ENCODE peak calls at places on chromosomes 2 and 18, in seven cellular contexts. F is GM12865, H is dorsolateral prefrontal cortex, Z is spleen, S is A549, M is tibial nerve, U is HFFc6. A is an unnamed sample.

GRCh38 chr18:1488957-1489356 is 584.3 kb downstream of the ADCYAP1 start:
- DNase-seq in F (no peak), H (no peak), Z (no peak), S (no peak), M (no peak), U (no peak), A (no peak)

GRCh38 chr2:189658808-189659207 is 2.5 kb upstream of the ASNSD1 start:
- DNase-seq in F (no peak), H (no peak), Z (peak), S (no peak), M (no peak), U (no peak), A (no peak)

GRCh38 chr2:102619414-102620319 is at the start of gene SLC9A2:
- DNase-seq in F (peak), H (no peak), Z (no peak), S (peak), M (no peak), U (no peak), A (no peak)

GRCh38 chr2:176554107-176555048 is 285.1 kb downstream of the MTX2 start:
- DNase-seq in F (peak), H (no peak), Z (no peak), S (peak), M (peak), U (peak), A (no peak)

GRCh38 chr2:17918789-17919188 is 40.3 kb downstream of the KCNS3 start:
- DNase-seq in F (no peak), H (no peak), Z (no peak), S (no peak), M (no peak), U (no peak), A (no peak)

GRCh38 chr18:67425724-67426123 is 90.8 kb downstream of the DSEL start:
- DNase-seq in F (no peak), H (no peak), Z (no peak), S (peak), M (no peak), U (peak), A (peak)

GRCh38 chr2:46306988-46307655 is 9.9 kb downstream of the EPAS1 start:
- DNase-seq in F (no peak), H (no peak), Z (no peak), S (peak), M (no peak), U (no peak), A (no peak)

GRCh38 chr2:9806656-9807055 is 36.6 kb upstream of the TAF1B start:
- DNase-seq in F (no peak), H (no peak), Z (no peak), S (no peak), M (no peak), U (no peak), A (no peak)

GRCh38 chr2:52810460-52810859 is 957.1 kb upstream of the CHAC2 start:
- DNase-seq in F (peak), H (no peak), Z (no peak), S (peak), M (no peak), U (peak), A (no peak)

GRCh38 chr2:163467206-163467605 is 268.6 kb downstream of the FIGN start:
- DNase-seq in F (no peak), H (no peak), Z (no peak), S (no peak), M (no peak), U (no peak), A (no peak)

GRCh38 chr2:163469561-163469962 is 266.2 kb downstream of the FIGN start:
- DNase-seq in F (no peak), H (no peak), Z (no peak), S (no peak), M (no peak), U (no peak), A (no peak)

GRCh38 chr2:163475815-163476214 is 260.0 kb downstream of the FIGN start:
- DNase-seq in F (no peak), H (no peak), Z (no peak), S (no peak), M (no peak), U (no peak), A (no peak)

GRCh38 chr2:163474319-163474744 is 261.5 kb downstream of the FIGN start:
- DNase-seq in F (no peak), H (no peak), Z (no peak), S (no peak), M (no peak), U (no peak), A (no peak)

DNA sequence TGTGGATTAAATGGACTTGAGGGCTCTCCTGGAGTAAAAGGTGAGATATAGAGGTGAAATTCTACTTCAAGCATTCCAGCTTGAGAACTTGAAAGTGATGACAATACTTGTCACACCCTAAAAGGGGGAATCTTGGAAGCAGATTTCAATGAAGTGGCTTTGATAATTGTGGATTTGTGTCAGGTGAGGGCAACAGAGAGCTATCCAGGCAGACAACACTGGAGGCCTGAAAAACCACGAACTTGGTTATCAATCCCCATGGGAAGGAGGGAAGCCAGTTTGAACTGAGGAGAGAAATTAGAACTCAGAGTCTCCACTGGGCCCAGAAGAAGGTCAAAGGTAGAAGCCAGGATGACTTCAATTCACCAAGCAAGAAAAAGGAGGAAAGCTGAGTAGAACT is 263.9 kb downstream of the FIGN start:
- DNase-seq in F (no peak), H (no peak), Z (no peak), S (peak), M (no peak), U (peak), A (no peak)
- TF ChIP-seq CTCF in F (no peak), H (peak), Z (no peak), S (peak), M (no peak), U (peak), A (peak)

GRCh38 chr2:178912416-178913056 is 105.3 kb upstream of the TTN start:
- DNase-seq in F (no peak), H (no peak), Z (no peak), S (no peak), M (no peak), U (no peak), A (no peak)

GRCh38 chr2:178910005-178910404 is 102.8 kb upstream of the TTN start:
- DNase-seq in F (no peak), H (no peak), Z (no peak), S (peak), M (no peak), U (no peak), A (no peak)

GRCh38 chr2:178917555-178917954 is 110.3 kb upstream of the TTN start:
- DNase-seq in F (no peak), H (no peak), Z (no peak), S (no peak), M (no peak), U (no peak), A (no peak)

GRCh38 chr2:178915423-178915822 is 108.2 kb upstream of the TTN start:
- DNase-seq in F (no peak), H (no peak), Z (no peak), S (no peak), M (no peak), U (no peak), A (no peak)

DNA sequence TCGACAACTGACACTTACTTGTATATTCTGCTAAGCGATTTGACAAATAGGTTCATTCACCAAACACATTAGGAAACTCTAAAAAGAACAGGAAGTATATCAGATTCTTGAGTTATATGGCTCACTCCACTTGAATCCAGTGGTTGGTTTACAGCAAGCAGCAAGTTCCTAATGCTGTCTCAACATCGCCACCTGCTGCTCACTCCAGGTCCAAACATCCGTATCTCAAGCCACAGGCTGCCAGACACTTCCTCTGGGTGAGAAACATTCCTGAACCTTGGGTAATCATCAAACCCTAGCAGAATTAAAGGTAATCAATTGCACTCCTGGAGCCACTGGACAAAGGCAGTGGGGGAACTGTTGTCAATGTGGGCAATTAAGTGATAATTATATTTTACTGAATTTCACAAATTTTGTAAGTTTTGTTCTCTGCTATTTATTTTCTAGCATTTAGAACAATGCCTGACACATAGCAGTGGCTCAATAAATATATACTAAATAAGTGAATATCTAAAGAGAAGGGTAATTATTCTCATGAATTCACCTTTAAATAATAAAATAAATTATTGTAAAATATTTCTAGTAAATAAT is 107.1 kb upstream of the TTN start:
- DNase-seq in F (peak), H (peak), Z (peak), S (peak), M (peak), U (peak), A (peak)
- TF ChIP-seq CTCF in F (peak), H (peak), Z (peak), S (peak), M (peak), U (peak), A (peak)

DNA sequence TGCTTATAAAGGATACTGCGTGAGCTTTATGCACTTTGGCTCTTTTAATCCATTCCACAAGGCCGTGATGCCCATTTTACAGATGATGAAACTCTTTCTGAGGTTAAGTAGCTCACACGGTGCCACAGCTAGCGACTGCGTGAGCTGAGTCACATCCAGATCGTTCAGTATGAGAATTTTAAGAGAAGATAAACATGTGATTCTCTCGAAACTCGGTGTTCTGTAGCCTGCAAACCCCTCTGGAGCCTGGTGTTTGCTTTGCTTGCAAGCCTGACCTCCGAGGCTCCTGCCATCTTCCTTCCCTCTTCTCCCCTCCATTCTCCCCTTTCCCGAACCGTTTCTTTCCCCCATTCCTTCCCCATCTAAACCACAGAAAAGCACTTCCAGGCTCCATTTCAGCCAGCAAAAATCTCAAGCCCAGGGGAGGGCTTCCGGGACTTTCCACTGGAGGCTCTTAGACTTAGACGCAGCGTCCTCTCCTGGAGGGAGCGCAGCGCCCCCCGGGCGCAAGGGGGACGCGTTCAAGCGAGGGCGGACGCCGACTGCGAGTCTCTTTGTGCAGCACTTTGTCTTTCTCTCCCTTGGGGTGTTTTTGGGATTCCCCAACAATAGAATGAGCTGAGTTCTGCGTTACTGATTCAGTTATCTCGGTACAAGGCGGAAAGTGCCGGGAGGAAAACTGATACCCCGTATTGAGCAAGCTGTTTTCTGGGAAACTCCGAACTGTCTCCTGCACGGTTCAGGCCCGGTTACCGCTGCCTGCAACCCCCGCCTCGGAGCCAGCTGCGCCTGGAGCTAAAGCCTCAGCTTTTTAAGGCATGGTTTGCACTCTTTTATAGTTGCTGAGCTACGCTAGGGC is 38.0 kb downstream of the CYP1B1 start:
- DNase-seq in F (peak), H (peak), Z (no peak), S (no peak), M (no peak), U (no peak), A (peak)
- TF ChIP-seq CTCF in F (peak), H (peak), Z (no peak), S (no peak), M (peak), U (peak), A (peak)

GRCh38 chr2:30692829-30693265 is 114.4 kb downstream of the CAPN13 start:
- DNase-seq in F (no peak), H (no peak), Z (no peak), S (no peak), M (no peak), U (no peak), A (no peak)

GRCh38 chr2:30693821-30694281 is 113.4 kb downstream of the CAPN13 start:
- DNase-seq in F (no peak), H (no peak), Z (no peak), S (no peak), M (no peak), U (no peak), A (no peak)

GRCh38 chr2:30691091-30691947 is 115.9 kb downstream of the CAPN13 start:
- DNase-seq in F (no peak), H (no peak), Z (no peak), S (no peak), M (no peak), U (no peak), A (no peak)

GRCh38 chr2:30690126-30690561 is 117.1 kb downstream of the CAPN13 start:
- DNase-seq in F (no peak), H (no peak), Z (no peak), S (no peak), M (no peak), U (no peak), A (no peak)

DNA sequence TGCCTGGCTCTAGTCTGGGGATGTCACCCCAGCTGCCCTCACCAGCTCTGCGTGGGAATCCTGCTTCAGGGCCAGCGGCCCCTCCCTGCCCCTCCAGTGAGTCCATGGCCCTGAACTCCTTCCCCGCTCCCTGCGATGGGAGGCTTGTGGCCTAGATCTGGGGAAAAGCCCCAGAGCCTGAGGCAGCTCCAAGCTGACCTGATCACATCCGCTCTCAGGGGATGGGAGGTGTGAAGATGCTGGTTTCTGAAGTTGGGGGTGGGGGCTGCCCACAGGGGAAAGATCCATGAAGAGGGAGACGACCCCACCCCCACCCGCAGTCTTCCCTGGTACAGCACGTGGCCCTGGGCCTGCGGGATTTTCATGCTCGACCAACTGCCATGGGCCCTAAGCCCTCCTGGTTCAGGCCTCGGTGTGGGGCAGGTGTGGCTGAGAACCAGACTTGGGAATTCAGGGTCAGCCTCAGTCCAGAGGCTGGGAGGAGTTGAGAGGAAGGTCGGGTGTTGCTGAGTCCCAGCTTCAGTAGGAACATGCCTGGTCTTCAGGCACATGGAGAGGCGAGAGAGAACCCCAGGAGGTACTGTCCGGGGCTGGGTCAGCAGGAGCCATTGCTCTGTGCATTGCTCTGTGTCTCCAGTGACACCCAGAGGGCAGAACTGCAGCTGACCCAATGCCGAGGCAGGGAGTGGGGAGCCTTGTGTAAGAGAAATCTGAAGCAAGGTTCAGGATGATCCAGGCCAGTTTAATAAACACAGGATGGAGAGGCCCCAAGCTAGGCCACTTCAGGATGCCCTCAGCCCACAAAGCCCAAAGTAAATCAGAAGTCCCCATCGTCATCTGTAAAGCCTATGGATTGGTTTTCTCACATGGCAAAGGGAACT is 115.1 kb downstream of the CAPN13 start:
- DNase-seq in F (no peak), H (no peak), Z (no peak), S (peak), M (no peak), U (peak), A (no peak)
- TF ChIP-seq CTCF in F (peak), H (no peak), Z (no peak), S (peak), M (no peak), U (peak), A (peak)

GRCh38 chr2:61911510-61911909 is 6.0 kb downstream of the COMMD1 start:
- DNase-seq in F (no peak), H (no peak), Z (no peak), S (peak), M (no peak), U (no peak), A (no peak)
- TF ChIP-seq CTCF in F (peak), H (no peak), Z (no peak), S (peak), M (no peak), U (no peak), A (no peak)

DNA sequence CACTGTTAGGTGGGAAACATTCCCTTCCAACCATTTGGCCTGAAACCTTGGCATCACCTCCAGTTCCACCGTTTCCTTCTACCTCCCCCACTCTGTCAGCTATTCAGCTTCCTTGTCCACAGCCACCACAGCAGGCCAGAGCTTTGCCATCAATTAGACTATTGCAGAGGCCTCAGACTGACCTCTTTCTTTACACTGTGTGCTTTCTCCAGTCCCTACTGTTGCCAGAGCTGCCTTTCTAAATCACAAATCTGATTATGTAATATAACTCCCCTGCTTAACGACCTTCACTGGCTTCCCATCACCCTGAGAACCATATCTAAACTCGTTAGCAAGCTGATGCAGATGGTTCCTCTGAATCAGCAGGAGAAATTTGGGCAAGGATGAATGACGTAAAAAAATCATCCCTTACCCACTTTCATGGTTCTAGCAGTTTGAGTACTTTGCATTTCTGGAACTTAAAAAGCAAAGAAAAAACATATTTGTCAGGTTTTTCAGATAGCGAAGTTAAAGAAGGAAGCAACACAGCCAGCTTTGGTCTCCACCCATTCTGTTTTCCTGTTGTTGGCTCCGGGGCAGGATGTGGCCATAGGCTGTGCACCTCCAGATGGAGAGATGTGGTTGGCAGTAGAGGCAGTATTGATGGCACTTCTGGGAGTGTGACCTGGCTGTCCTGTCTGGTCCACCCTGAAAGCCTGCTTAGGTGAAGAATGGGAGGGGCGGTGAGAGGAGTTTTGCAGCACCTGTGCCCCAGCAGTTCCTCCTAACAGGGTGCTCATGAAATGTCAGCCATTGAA is 422.1 kb downstream of the PARD3B start:
- DNase-seq in F (peak), H (no peak), Z (no peak), S (no peak), M (no peak), U (no peak), A (no peak)
- TF ChIP-seq CTCF in F (no peak), H (no peak), Z (no peak), S (no peak), M (no peak), U (no peak), A (no peak)

DNA sequence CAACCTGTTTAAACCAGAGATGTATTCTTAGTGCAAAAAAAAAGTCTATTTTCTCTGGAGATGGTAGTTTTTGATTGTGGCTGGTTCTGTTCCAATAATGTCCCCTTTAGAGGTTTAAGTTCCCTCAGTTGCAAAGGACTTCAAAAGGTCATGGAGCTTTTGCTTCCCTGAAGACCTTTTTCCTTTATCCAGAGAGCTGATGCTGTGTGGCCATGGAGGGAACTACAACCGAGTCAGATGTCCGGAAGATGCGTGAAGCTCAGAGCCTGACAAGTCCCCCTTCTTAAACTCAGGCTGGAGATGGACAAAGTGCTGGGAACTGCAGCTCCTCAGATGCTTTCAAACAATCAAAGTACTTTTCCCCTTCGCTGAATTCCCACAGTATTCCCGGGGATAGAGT is 176.1 kb downstream of the TMEM18 start:
- DNase-seq in F (no peak), H (no peak), Z (no peak), S (peak), M (no peak), U (no peak), A (no peak)
- TF ChIP-seq CTCF in F (no peak), H (no peak), Z (no peak), S (no peak), M (no peak), U (no peak), A (no peak)

GRCh38 chr2:3178206-3179031 is 199.2 kb downstream of the EIPR1 start:
- DNase-seq in F (no peak), H (peak), Z (peak), S (no peak), M (no peak), U (no peak), A (no peak)

GRCh38 chr2:3180082-3180908 is 197.3 kb downstream of the EIPR1 start:
- DNase-seq in F (peak), H (peak), Z (peak), S (peak), M (no peak), U (no peak), A (no peak)

GRCh38 chr2:3179626-3180025 is 198.0 kb downstream of the EIPR1 start:
- DNase-seq in F (no peak), H (no peak), Z (peak), S (no peak), M (no peak), U (no peak), A (no peak)

GRCh38 chr2:3181416-3182010 is 196.1 kb downstream of the EIPR1 start:
- DNase-seq in F (no peak), H (no peak), Z (peak), S (no peak), M (no peak), U (no peak), A (no peak)

GRCh38 chr2:3179208-3179607 is 198.4 kb downstream of the EIPR1 start:
- DNase-seq in F (no peak), H (peak), Z (peak), S (peak), M (no peak), U (no peak), A (no peak)
- TF ChIP-seq CTCF in F (peak), H (no peak), Z (no peak), S (peak), M (no peak), U (peak), A (no peak)

GRCh38 chr2:84249140-84249539 is 209.9 kb downstream of the SUCLG1 start:
- DNase-seq in F (no peak), H (no peak), Z (no peak), S (no peak), M (no peak), U (no peak), A (no peak)

GRCh38 chr2:84247532-84247931 is 211.5 kb downstream of the SUCLG1 start:
- DNase-seq in F (no peak), H (no peak), Z (no peak), S (peak), M (no peak), U (no peak), A (no peak)

GRCh38 chr2:84251651-84252278 is 207.3 kb downstream of the SUCLG1 start:
- DNase-seq in F (no peak), H (no peak), Z (no peak), S (no peak), M (no peak), U (no peak), A (no peak)
- TF ChIP-seq CTCF in F (no peak), H (no peak), Z (no peak), S (no peak), M (no peak), U (no peak), A (no peak)

A was measured in AG09319.